ENCODE peak calls at places on chromosome 20, in ten cellular contexts. M, R, Z, G, S, I, O, W, H and Q are unnamed samples.

GRCh38 chr20:46840054-46840729 is 54.5 kb upstream of the EYA2 start:
- DNase-seq in M (no peak), R (no peak), Z (no peak), G (no peak), S (no peak), I (no peak), O (no peak), W (no peak), H (no peak), Q (no peak)

GRCh38 chr20:23125159-23125558 is 39.0 kb upstream of the CD93 start:
- DNase-seq in M (peak), R (no peak), Z (no peak), G (no peak), S (no peak), I (no peak), O (no peak), W (no peak), H (no peak), Q (no peak)

GRCh38 chr20:6744805-6745204 is 22.7 kb upstream of the BMP2 start:
- DNase-seq in M (no peak), R (no peak), Z (no peak), G (no peak), S (no peak), I (peak), O (no peak), W (no peak), H (no peak), Q (no peak)

GRCh38 chr20:13638162-13638495 is 603 bp downstream of the TASP1 start:
- DNase-seq in M (no peak), R (no peak), Z (peak), G (no peak), S (peak), I (no peak), O (peak), W (no peak), H (no peak), Q (no peak)

GRCh38 chr20:37257530-37257929 is 4.1 kb downstream of the GHRH start:
- DNase-seq in M (no peak), R (no peak), Z (no peak), G (no peak), S (no peak), I (no peak), O (no peak), W (no peak), H (no peak), Q (no peak)

GRCh38 chr20:34334654-34335407 is 28.2 kb upstream of the ITCH start:
- DNase-seq in M (no peak), R (no peak), Z (no peak), G (no peak), S (no peak), I (no peak), O (no peak), W (no peak), H (no peak), Q (no peak)

GRCh38 chr20:5056801-5057599 is 55.7 kb upstream of the SLC23A2 start:
- DNase-seq in M (peak), R (no peak), Z (no peak), G (peak), S (no peak), I (no peak), O (peak), W (no peak), H (no peak), Q (no peak)

GRCh38 chr20:208937-209566 is 18.0 kb upstream of the DEFB129 start:
- DNase-seq in M (peak), R (no peak), Z (peak), G (peak), S (peak), I (peak), O (peak), W (peak), H (no peak), Q (peak)

GRCh38 chr20:39849664-39850063 is 839.4 kb downstream of the MAFB start:
- DNase-seq in M (no peak), R (peak), Z (peak), G (peak), S (no peak), I (peak), O (peak), W (peak), H (peak), Q (peak)

GRCh38 chr20:21719592-21720214 is 14.2 kb downstream of the PAX1 start:
- DNase-seq in M (peak), R (no peak), Z (peak), G (peak), S (peak), I (peak), O (peak), W (peak), H (no peak), Q (no peak)

GRCh38 chr20:50728981-50729874 is 2.2 kb upstream of the PARD6B start:
- DNase-seq in M (no peak), R (peak), Z (no peak), G (peak), S (no peak), I (peak), O (no peak), W (no peak), H (no peak), Q (no peak)

GRCh38 chr20:34390769-34391447 is 27.8 kb downstream of the ITCH start:
- DNase-seq in M (no peak), R (no peak), Z (no peak), G (peak), S (no peak), I (peak), O (peak), W (peak), H (no peak), Q (peak)

GRCh38 chr20:4689224-4689623 is 32.5 kb upstream of the PRND start:
- DNase-seq in M (no peak), R (no peak), Z (no peak), G (no peak), S (no peak), I (no peak), O (no peak), W (no peak), H (no peak), Q (no peak)

GRCh38 chr20:13211956-13212618 is 9.0 kb upstream of the ISM1 start:
- DNase-seq in M (no peak), R (no peak), Z (no peak), G (no peak), S (no peak), I (no peak), O (no peak), W (no peak), H (no peak), Q (no peak)

GRCh38 chr20:18907353-18907752 is 93.8 kb downstream of the SCP2D1 start:
- DNase-seq in M (no peak), R (no peak), Z (no peak), G (no peak), S (no peak), I (no peak), O (no peak), W (no peak), H (no peak), Q (no peak)

GRCh38 chr20:61447950-61448349 is 195.9 kb downstream of the CDH4 start:
- DNase-seq in M (no peak), R (peak), Z (no peak), G (no peak), S (peak), I (no peak), O (no peak), W (no peak), H (no peak), Q (no peak)

GRCh38 chr20:4563534-4563933 is 158.2 kb upstream of the PRND start:
- DNase-seq in M (no peak), R (no peak), Z (peak), G (peak), S (peak), I (peak), O (peak), W (no peak), H (no peak), Q (no peak)

GRCh38 chr20:34703573-34704176 is 469 bp upstream of the TP53INP2 start:
- DNase-seq in M (no peak), R (peak), Z (peak), G (peak), S (peak), I (peak), O (peak), W (no peak), H (no peak), Q (no peak)

GRCh38 chr20:34017610-34018009 is 23.9 kb downstream of the RALY start:
- DNase-seq in M (no peak), R (no peak), Z (no peak), G (peak), S (no peak), I (no peak), O (no peak), W (peak), H (no peak), Q (peak)

GRCh38 chr20:25042531-25043498 is 15.1 kb downstream of the ACSS1 start:
- DNase-seq in M (peak), R (no peak), Z (no peak), G (no peak), S (no peak), I (no peak), O (no peak), W (no peak), H (peak), Q (no peak)

GRCh38 chr20:44911264-44911921 is 1.5 kb downstream of the PABPC1L start:
- DNase-seq in M (peak), R (peak), Z (peak), G (peak), S (peak), I (peak), O (peak), W (no peak), H (no peak), Q (no peak)

GRCh38 chr20:45470262-45470931 is 844 bp downstream of the WFDC2 start:
- DNase-seq in M (no peak), R (peak), Z (peak), G (peak), S (peak), I (peak), O (no peak), W (no peak), H (peak), Q (no peak)

GRCh38 chr20:36855241-36855657 is 20.7 kb upstream of the TLDC2 start:
- DNase-seq in M (no peak), R (no peak), Z (no peak), G (no peak), S (no peak), I (no peak), O (no peak), W (no peak), H (no peak), Q (no peak)

GRCh38 chr20:59253325-59253724 is 47.1 kb upstream of the EDN3 start:
- DNase-seq in M (peak), R (no peak), Z (no peak), G (no peak), S (no peak), I (no peak), O (no peak), W (no peak), H (no peak), Q (no peak)

DNA sequence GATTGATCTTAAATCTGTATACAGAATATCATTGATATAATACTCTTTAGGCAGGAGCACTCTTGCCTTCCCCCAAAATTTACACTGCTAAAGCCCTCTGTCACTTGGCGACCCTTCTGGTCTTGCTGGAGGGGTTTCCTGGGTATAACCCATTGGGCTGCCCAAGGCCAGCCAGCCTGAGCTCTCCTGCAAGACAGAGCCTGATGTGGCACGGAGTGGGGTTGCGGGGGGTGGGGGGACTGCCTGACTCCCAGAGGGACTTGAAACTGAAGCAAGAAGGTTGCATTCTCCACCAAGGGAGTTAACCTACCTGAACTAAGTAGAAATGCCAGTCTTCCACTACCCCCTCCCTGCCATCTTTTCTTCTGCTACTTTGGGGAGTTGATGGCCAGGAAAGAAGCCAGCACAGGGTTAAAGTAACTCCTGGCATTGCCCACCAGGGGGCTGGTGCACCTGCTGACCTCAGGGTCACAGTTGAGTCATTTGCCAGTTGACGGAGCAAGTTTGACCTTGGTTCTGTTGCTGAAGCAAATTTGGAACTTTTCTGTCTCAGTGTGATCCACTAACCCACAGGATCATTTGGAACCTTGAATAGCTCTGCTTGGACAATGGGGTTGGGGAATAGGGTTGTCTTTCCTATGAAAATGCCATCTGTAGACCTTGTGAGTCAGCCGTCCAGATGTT is 79.4 kb downstream of the ASXL1 start:
- DNase-seq in M (no peak), R (peak), Z (no peak), G (no peak), S (no peak), I (peak), O (no peak), W (no peak), H (no peak), Q (no peak)
- TF ChIP-seq CTCF in M (no peak), R (no peak), Z (peak), G (peak), S (peak), I (peak), O (peak), W (peak), H (no peak), Q (peak)

DNA sequence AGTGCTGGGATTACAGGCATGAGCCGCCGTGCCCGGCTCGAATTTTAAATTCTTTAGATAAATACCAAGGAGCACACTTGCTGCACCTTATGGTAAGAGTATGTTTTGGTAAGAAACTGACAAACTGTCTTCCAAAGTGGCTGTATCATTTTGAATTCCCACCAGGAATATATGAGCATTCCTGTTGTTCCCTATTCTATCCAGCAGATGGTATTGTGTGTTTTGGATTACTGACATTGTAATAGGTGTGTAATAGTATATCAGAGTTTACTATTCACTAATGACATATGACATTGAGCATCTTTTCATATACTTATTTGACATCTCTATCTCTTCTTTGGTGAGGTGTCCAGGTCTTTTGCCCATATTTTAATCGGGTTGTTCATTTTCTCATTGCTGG is 40.5 kb downstream of the TGM6 start:
- DNase-seq in M (no peak), R (no peak), Z (no peak), G (peak), S (no peak), I (no peak), O (no peak), W (no peak), H (no peak), Q (no peak)
- TF ChIP-seq CTCF in M (no peak), R (no peak), Z (peak), G (peak), S (peak), I (no peak), O (peak), W (peak), H (no peak), Q (peak)

GRCh38 chr20:63498950-63499332 is at the start of gene EEF1A2:
- DNase-seq in M (no peak), R (no peak), Z (peak), G (no peak), S (peak), I (peak), O (peak), W (no peak), H (peak), Q (no peak)
- TF ChIP-seq CTCF in M (no peak), R (no peak), Z (no peak), G (no peak), S (peak), I (peak), O (no peak), W (no peak), H (peak), Q (peak)

GRCh38 chr20:11267762-11268335 is 594.0 kb upstream of the JAG1 start:
- DNase-seq in M (no peak), R (no peak), Z (no peak), G (peak), S (no peak), I (no peak), O (no peak), W (no peak), H (no peak), Q (no peak)

GRCh38 chr20:11270566-11270965 is 596.8 kb upstream of the JAG1 start:
- DNase-seq in M (no peak), R (no peak), Z (peak), G (no peak), S (peak), I (no peak), O (no peak), W (no peak), H (no peak), Q (no peak)

GRCh38 chr20:11271920-11272594 is 598.3 kb upstream of the JAG1 start:
- DNase-seq in M (no peak), R (no peak), Z (no peak), G (no peak), S (peak), I (no peak), O (no peak), W (no peak), H (no peak), Q (no peak)

GRCh38 chr20:11274137-11274536 is 600.3 kb upstream of the JAG1 start:
- DNase-seq in M (peak), R (no peak), Z (peak), G (peak), S (peak), I (peak), O (peak), W (peak), H (no peak), Q (no peak)

DNA sequence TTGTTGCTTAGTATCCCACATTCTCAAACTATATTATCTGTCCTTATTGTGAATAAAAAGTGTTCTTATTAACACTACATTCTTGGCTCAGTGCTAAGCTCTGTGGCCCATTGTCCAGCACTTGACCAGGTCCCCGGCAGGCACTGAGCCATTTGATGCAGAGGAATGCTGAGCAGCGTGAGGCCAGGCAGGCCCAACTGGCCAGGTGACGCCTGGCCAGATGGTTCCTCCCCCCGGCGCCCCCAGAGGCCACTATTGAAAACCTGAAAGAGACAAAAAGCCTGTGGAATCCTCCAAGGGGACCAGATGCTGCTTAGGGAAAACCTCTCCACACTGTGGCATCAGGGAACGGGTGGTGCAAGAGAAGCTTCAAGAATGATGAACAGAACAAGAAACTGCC is 597.5 kb upstream of the JAG1 start:
- DNase-seq in M (no peak), R (no peak), Z (peak), G (no peak), S (peak), I (no peak), O (no peak), W (no peak), H (no peak), Q (no peak)
- TF ChIP-seq CTCF in M (no peak), R (no peak), Z (no peak), G (no peak), S (peak), I (no peak), O (no peak), W (peak), H (no peak), Q (no peak)

GRCh38 chr20:1229541-1229940 is 3.7 kb downstream of the RAD21L1 start:
- DNase-seq in M (no peak), R (no peak), Z (no peak), G (no peak), S (no peak), I (no peak), O (no peak), W (no peak), H (no peak), Q (no peak)

GRCh38 chr20:1227121-1227582 is 1.3 kb downstream of the RAD21L1 start:
- DNase-seq in M (no peak), R (no peak), Z (no peak), G (no peak), S (peak), I (no peak), O (no peak), W (no peak), H (no peak), Q (no peak)

GRCh38 chr20:1232538-1233111 is 6.8 kb downstream of the RAD21L1 start:
- DNase-seq in M (no peak), R (no peak), Z (no peak), G (no peak), S (no peak), I (no peak), O (no peak), W (no peak), H (no peak), Q (no peak)
- TF ChIP-seq CTCF in M (no peak), R (no peak), Z (no peak), G (no peak), S (no peak), I (no peak), O (no peak), W (no peak), H (no peak), Q (no peak)

GRCh38 chr20:20476504-20476903 is 108.6 kb downstream of the INSM1 start:
- DNase-seq in M (no peak), R (no peak), Z (no peak), G (no peak), S (no peak), I (no peak), O (no peak), W (no peak), H (no peak), Q (no peak)
- TF ChIP-seq CTCF in M (no peak), R (no peak), Z (no peak), G (no peak), S (no peak), I (no peak), O (no peak), W (no peak), H (no peak), Q (no peak)

GRCh38 chr20:41172296-41173140 is 35.2 kb downstream of the PLCG1 start:
- DNase-seq in M (no peak), R (peak), Z (no peak), G (peak), S (no peak), I (no peak), O (no peak), W (no peak), H (peak), Q (no peak)
- TF ChIP-seq CTCF in M (no peak), R (no peak), Z (no peak), G (no peak), S (no peak), I (no peak), O (no peak), W (no peak), H (no peak), Q (no peak)

GRCh38 chr20:49483018-49483705 is 694 bp upstream of the KCNB1 start:
- DNase-seq in M (no peak), R (no peak), Z (no peak), G (no peak), S (peak), I (peak), O (peak), W (no peak), H (no peak), Q (no peak)

GRCh38 chr20:49484180-49485140 is 2.0 kb upstream of the KCNB1 start:
- DNase-seq in M (peak), R (peak), Z (peak), G (peak), S (peak), I (peak), O (peak), W (peak), H (peak), Q (no peak)

GRCh38 chr20:49483706-49484101 is 1.2 kb upstream of the KCNB1 start:
- DNase-seq in M (no peak), R (no peak), Z (no peak), G (no peak), S (peak), I (peak), O (no peak), W (no peak), H (no peak), Q (no peak)

GRCh38 chr20:49486064-49486463 is 3.6 kb upstream of the KCNB1 start:
- DNase-seq in M (no peak), R (no peak), Z (no peak), G (no peak), S (no peak), I (no peak), O (no peak), W (no peak), H (no peak), Q (no peak)

DNA sequence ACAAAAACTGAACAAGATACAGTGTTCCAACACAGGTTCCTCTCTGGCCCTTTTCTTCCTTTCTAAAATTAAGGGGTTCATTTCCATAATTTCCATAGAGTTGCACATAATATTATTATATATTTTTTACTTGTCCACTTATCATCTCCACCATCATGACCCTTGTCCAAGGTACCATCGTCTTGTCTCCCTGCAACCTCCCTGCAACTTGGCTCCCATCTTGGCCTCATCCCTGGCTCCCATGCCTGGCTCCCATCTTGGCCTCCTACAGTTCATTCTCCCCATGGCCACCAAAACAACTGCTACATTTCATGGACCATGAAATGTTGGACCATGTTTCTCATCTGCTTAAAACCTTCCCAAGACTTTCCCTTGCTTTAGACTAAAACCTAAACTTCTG is 3.1 kb upstream of the KCNB1 start:
- DNase-seq in M (no peak), R (no peak), Z (no peak), G (no peak), S (no peak), I (no peak), O (no peak), W (no peak), H (no peak), Q (no peak)
- TF ChIP-seq CTCF in M (no peak), R (no peak), Z (no peak), G (no peak), S (no peak), I (no peak), O (no peak), W (no peak), H (no peak), Q (no peak)